ENCODE peak calls at places on chromosomes 13 and 19, in nine cellular contexts. Q is AG04450; J is NT2/D1; I is HCT116; S is ascending aorta; Z is psoas muscle; Y is heart left ventricle; C is cardiac muscle cell; N is CD8-positive, alpha-beta memory T cell. B is an unnamed sample. For H3K9me3, the result is how much of the 10 kb centered on the place peaks cover.

GRCh38 chr13:102800145-102801041 is 1.5 kb downstream of the BIVM start:
- DNase-seq in Q (peak), J (peak), I (peak), S (peak), Z (peak), Y (peak), C (peak), N (peak), B (peak)

GRCh38 chr13:82654851-82655517 is 1227.3 kb downstream of the SLITRK1 start:
- DNase-seq in Q (peak), J (no peak), I (no peak), S (peak), Z (peak), Y (peak), C (no peak), N (no peak), B (no peak)

GRCh38 chr13:114112826-114113322 is 19.5 kb downstream of the RASA3 start:
- DNase-seq in Q (no peak), J (no peak), I (no peak), S (no peak), Z (peak), Y (no peak), C (no peak), N (no peak), B (no peak)

GRCh38 chr19:22545751-22546150 is 88.4 kb upstream of the ZNF492 start:
- DNase-seq in Q (no peak), J (peak), I (peak), S (no peak), Z (no peak), Y (no peak), C (no peak), N (no peak), B (peak)

GRCh38 chr19:49427855-49428546 is 2.8 kb downstream of the GFY start:
- DNase-seq in Q (no peak), J (no peak), I (no peak), S (no peak), Z (no peak), Y (no peak), C (no peak), N (peak), B (peak)

GRCh38 chr13:108268713-108269112 is 805 bp upstream of the TNFSF13B start:
- DNase-seq in Q (no peak), J (no peak), I (no peak), S (no peak), Z (no peak), Y (no peak), C (no peak), N (no peak), B (no peak)

GRCh38 chr13:31912641-31913401 is 118.8 kb upstream of the FRY start:
- DNase-seq in Q (no peak), J (no peak), I (no peak), S (no peak), Z (no peak), Y (no peak), C (no peak), N (no peak), B (no peak)

GRCh38 chr19:4015705-4016402 is 8.3 kb downstream of the PIAS4 start:
- DNase-seq in Q (no peak), J (no peak), I (no peak), S (no peak), Z (peak), Y (no peak), C (no peak), N (no peak), B (peak)

GRCh38 chr19:7734220-7735203 is 2.6 kb upstream of the CLEC4G start:
- DNase-seq in Q (no peak), J (no peak), I (no peak), S (no peak), Z (no peak), Y (no peak), C (no peak), N (no peak), B (no peak)

GRCh38 chr13:98938801-98939200 is 39.1 kb downstream of the DOCK9 start:
- DNase-seq in Q (no peak), J (no peak), I (no peak), S (no peak), Z (no peak), Y (no peak), C (peak), N (no peak), B (no peak)

GRCh38 chr13:112943309-112944125 is 25.5 kb upstream of the MCF2L start:
- DNase-seq in Q (no peak), J (peak), I (no peak), S (no peak), Z (no peak), Y (peak), C (peak), N (peak), B (peak)

GRCh38 chr13:50320297-50320862 is 305.1 kb downstream of the KCNRG start:
- DNase-seq in Q (peak), J (no peak), I (peak), S (no peak), Z (no peak), Y (no peak), C (no peak), N (no peak), B (no peak)

GRCh38 chr13:30097695-30098094 is 209.7 kb downstream of the KATNAL1 start:
- DNase-seq in Q (no peak), J (no peak), I (no peak), S (no peak), Z (no peak), Y (no peak), C (no peak), N (no peak), B (no peak)

GRCh38 chr19:36151144-36152051 is 849 bp downstream of the COX7A1 start:
- DNase-seq in Q (no peak), J (no peak), I (no peak), S (peak), Z (peak), Y (peak), C (no peak), N (no peak), B (no peak)

GRCh38 chr13:83516781-83517180 is 365.5 kb downstream of the SLITRK1 start:
- DNase-seq in Q (no peak), J (no peak), I (no peak), S (no peak), Z (no peak), Y (no peak), C (no peak), N (no peak), B (no peak)

GRCh38 chr19:18290250-18291018 is 9.0 kb upstream of the JUND start:
- DNase-seq in Q (no peak), J (no peak), I (no peak), S (peak), Z (no peak), Y (no peak), C (no peak), N (peak), B (no peak)

GRCh38 chr19:1555802-1556638 is 12.1 kb downstream of the MEX3D start:
- DNase-seq in Q (no peak), J (no peak), I (no peak), S (no peak), Z (no peak), Y (no peak), C (no peak), N (no peak), B (no peak)

GRCh38 chr13:106490887-106491321 is 44.6 kb downstream of the EFNB2 start:
- DNase-seq in Q (no peak), J (no peak), I (no peak), S (no peak), Z (no peak), Y (no peak), C (no peak), N (no peak), B (no peak)

GRCh38 chr19:48554385-48555091 is 2.6 kb downstream of the SULT2B1 start:
- DNase-seq in Q (no peak), J (peak), I (no peak), S (no peak), Z (no peak), Y (no peak), C (peak), N (no peak), B (peak)

GRCh38 chr13:32846020-32846451 is 170.2 kb upstream of the KL start:
- DNase-seq in Q (no peak), J (no peak), I (no peak), S (no peak), Z (no peak), Y (no peak), C (no peak), N (no peak), B (no peak)

GRCh38 chr19:29783627-29784190 is 28.1 kb upstream of the CCNE1 start:
- DNase-seq in Q (no peak), J (no peak), I (no peak), S (no peak), Z (no peak), Y (no peak), C (no peak), N (no peak), B (no peak)

GRCh38 chr19:12527034-12527836 is 24.0 kb downstream of the ZNF564 start:
- DNase-seq in Q (no peak), J (no peak), I (no peak), S (no peak), Z (no peak), Y (no peak), C (peak), N (no peak), B (no peak)

GRCh38 chr19:41706741-41707501 is 1.5 kb upstream of the CEACAM5 start:
- DNase-seq in Q (no peak), J (peak), I (peak), S (no peak), Z (peak), Y (peak), C (no peak), N (peak), B (peak)

GRCh38 chr19:4077800-4078683 is 11.3 kb upstream of the ZBTB7A start:
- DNase-seq in Q (no peak), J (no peak), I (no peak), S (no peak), Z (peak), Y (peak), C (peak), N (no peak), B (no peak)

DNA sequence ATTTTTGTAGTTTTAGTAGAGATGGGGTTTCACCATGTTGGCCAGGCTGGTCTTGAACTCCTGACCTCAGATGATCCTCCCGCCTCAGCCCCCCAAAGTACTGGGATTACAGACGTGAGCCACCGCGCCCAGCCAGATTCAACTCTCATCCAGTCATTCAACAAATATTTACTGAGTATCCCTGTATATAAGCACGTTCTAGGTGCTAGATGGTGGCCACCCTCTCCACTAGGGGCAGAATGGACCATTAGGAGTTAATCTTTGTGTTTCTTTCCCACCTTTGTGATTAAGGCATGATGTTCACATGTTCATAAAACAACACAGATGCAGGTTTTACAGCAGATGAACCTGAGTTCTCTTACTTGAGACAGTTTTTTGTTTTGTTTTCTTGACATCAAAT is 7.3 kb downstream of the SHKBP1 start:
- DNase-seq in Q (no peak), J (no peak), I (no peak), S (no peak), Z (no peak), Y (no peak), C (no peak), N (no peak), B (no peak)
- H3K9me3 ChIP-seq in Q (under half), J (under half), I (under half), S (under half), Z (under half), Y (under half), C (under half), N (under half), B (under half)

GRCh38 chr19:15846923-15847322 is 31.5 kb upstream of the OR10H1 start:
- DNase-seq in Q (no peak), J (no peak), I (no peak), S (no peak), Z (no peak), Y (no peak), C (no peak), N (no peak), B (no peak)
- H3K9me3 ChIP-seq in Q (under half), J (under half), I (under half), S (under half), Z (under half), Y (under half), C (under half), N (under half), B (under half)

DNA sequence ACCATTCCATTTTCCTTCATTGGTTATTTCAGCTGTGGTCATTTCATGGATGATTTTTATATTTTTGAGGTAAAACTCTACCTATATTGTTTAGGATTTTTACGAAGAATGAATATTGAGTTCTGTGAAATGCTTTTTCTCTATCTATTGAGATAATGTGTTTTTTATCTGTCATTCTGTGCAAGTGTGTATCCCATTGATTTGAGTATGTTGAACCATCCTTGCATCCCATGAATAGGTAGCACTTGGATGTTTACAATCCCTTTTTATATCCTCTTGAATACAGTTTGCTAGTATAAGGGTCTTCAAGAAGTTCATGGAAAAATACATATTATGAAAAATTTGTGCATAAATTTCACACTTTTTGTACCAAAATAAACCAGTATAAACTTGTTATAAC is 9.8 kb upstream of the ZNF525 start:
- DNase-seq in Q (no peak), J (no peak), I (no peak), S (no peak), Z (no peak), Y (no peak), C (no peak), N (no peak), B (no peak)
- H3K9me3 ChIP-seq in Q (under half), J (half or more), I (under half), S (half or more), Z (half or more), Y (half or more), C (under half), N (half or more), B (under half)

GRCh38 chr19:56980864-56981263 is 138.9 kb upstream of the USP29 start:
- DNase-seq in Q (no peak), J (no peak), I (no peak), S (no peak), Z (no peak), Y (no peak), C (no peak), N (no peak), B (no peak)
- H3K9me3 ChIP-seq in Q (half or more), J (under half), I (under half), S (under half), Z (under half), Y (under half), C (under half), N (under half), B (under half)

GRCh38 chr19:58248886-58249285 is 20.2 kb downstream of the ZNF544 start:
- DNase-seq in Q (no peak), J (no peak), I (no peak), S (no peak), Z (no peak), Y (no peak), C (no peak), N (no peak), B (no peak)

DNA sequence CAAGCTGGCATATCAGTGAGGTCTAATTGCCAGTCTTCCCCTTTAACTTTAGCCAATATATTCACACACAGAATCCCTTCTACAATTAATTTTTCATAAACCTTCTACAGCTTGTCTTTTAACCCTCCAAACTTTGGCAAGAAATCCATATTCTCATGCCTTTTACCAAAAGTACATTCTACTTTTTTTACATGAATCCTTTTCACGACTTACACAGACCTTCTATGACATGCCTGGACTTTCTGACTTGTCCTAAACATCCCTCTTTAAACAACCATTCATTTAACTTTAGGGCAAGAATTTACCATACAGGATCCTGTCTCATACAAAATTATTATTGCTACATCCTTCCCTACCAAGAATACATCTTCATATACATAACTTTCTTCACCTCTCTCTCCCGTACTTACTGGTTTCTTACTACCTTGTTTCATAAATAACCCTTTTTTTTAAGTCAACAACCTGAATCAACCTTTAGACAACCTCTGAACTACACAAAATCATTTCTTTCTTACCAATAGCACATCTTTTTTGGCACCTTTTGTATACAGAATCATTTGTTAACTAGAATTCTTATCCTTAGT is 23.5 kb downstream of the ZNF544 start:
- DNase-seq in Q (no peak), J (no peak), I (no peak), S (no peak), Z (no peak), Y (no peak), C (no peak), N (no peak), B (peak)
- H3K9me3 ChIP-seq in Q (half or more), J (half or more), I (half or more), S (half or more), Z (half or more), Y (half or more), C (under half), N (half or more), B (half or more)

GRCh38 chr13:97889803-97890202 is 63.7 kb upstream of the IPO5 start:
- DNase-seq in Q (no peak), J (no peak), I (no peak), S (no peak), Z (peak), Y (peak), C (no peak), N (no peak), B (no peak)
- H3K9me3 ChIP-seq in Q (under half), J (under half), I (under half), S (under half), Z (under half), Y (under half), C (under half), N (under half), B (under half)

GRCh38 chr19:43880483-43880882 is 53.4 kb downstream of the ZNF283 start:
- DNase-seq in Q (no peak), J (no peak), I (no peak), S (no peak), Z (no peak), Y (no peak), C (no peak), N (no peak), B (no peak)
- H3K9me3 ChIP-seq in Q (under half), J (half or more), I (under half), S (under half), Z (half or more), Y (half or more), C (under half), N (under half), B (under half)

B was measured in Caco-2.